ENCODE peak calls at places on chromosomes 5 and 9, in seven cellular contexts. I is psoas muscle, N is AG04450, S is fibroblast of villous mesenchyme, U is thoracic aorta, Z is uterus, K is cardiac muscle cell. A is an unnamed sample.

GRCh38 chr5:39169081-39169480 is 50.3 kb downstream of the FYB1 start:
- DNase-seq in I (no peak), N (peak; percentile 58), S (peak; percentile 79), U (no peak), Z (no peak), K (no peak), A (peak; percentile 79)

GRCh38 chr5:75510417-75510835 is 1.0 kb downstream of the CERT1 start:
- DNase-seq in I (peak; percentile 60), N (no peak), S (peak; percentile 46), U (no peak), Z (no peak), K (peak; percentile 60), A (peak; percentile 29)

GRCh38 chr5:147920420-147921030 is 14.2 kb upstream of the C5orf46 start:
- DNase-seq in I (no peak), N (no peak), S (no peak), U (no peak), Z (no peak), K (no peak), A (no peak)

GRCh38 chr5:98927242-98927987 is 1.4 kb downstream of the CHD1 start:
- DNase-seq in I (no peak), N (peak; percentile 36), S (peak; percentile 81), U (no peak), Z (peak; percentile 47), K (peak; percentile 55), A (peak; percentile 34)

GRCh38 chr5:176405656-176406435 is 10.5 kb downstream of the CLTB start:
- DNase-seq in I (no peak), N (no peak), S (no peak), U (no peak), Z (no peak), K (no peak), A (no peak)

GRCh38 chr5:24491482-24491881 is 153.3 kb downstream of the CDH10 start:
- DNase-seq in I (no peak), N (no peak), S (no peak), U (no peak), Z (no peak), K (no peak), A (no peak)

GRCh38 chr9:33165263-33166151 is 1.6 kb downstream of the B4GALT1 start:
- DNase-seq in I (no peak), N (no peak), S (peak; percentile 99), U (no peak), Z (peak; percentile 57), K (peak; percentile 45), A (peak; percentile 89)

GRCh38 chr5:175689147-175689991 is 31.5 kb downstream of the HRH2 start:
- DNase-seq in I (peak; percentile 58), N (no peak), S (peak; percentile 3), U (peak; percentile 71), Z (no peak), K (no peak), A (peak; percentile 5)

GRCh38 chr5:17105744-17106450 is 111.5 kb upstream of the BASP1 start:
- DNase-seq in I (no peak), N (peak; percentile 46), S (no peak), U (no peak), Z (no peak), K (no peak), A (peak; percentile 94)

GRCh38 chr5:169980418-169981053 is at the start of gene INSYN2B:
- DNase-seq in I (peak; percentile 18), N (peak; percentile 71), S (peak; percentile 89), U (no peak), Z (peak; percentile 54), K (peak; percentile 90), A (peak; percentile 78)

GRCh38 chr5:145925353-145925752 is 11.0 kb upstream of the SH3RF2 start:
- DNase-seq in I (no peak), N (peak; percentile 51), S (peak; percentile 90), U (no peak), Z (no peak), K (peak; percentile 42), A (peak; percentile 80)

GRCh38 chr5:171630047-171630669 is 155.5 kb upstream of the SMIM23 start:
- DNase-seq in I (peak; percentile 50), N (peak; percentile 11), S (peak; percentile 51), U (no peak), Z (peak; percentile 50), K (peak; percentile 86), A (peak; percentile 72)

GRCh38 chr5:131528682-131529081 is 106.3 kb downstream of the RAPGEF6 start:
- DNase-seq in I (no peak), N (no peak), S (no peak), U (no peak), Z (no peak), K (no peak), A (no peak)

GRCh38 chr9:136305822-136306690 is 2.2 kb upstream of the CCDC187 start:
- DNase-seq in I (no peak), N (no peak), S (no peak), U (no peak), Z (no peak), K (no peak), A (no peak)

GRCh38 chr9:6783753-6784152 is 26.0 kb downstream of the KDM4C start:
- DNase-seq in I (no peak), N (no peak), S (no peak), U (no peak), Z (no peak), K (no peak), A (no peak)

GRCh38 chr9:109072810-109073435 is 46.8 kb downstream of the TMEM245 start:
- DNase-seq in I (no peak), N (no peak), S (peak; percentile 40), U (no peak), Z (no peak), K (no peak), A (no peak)

GRCh38 chr5:52948418-52949076 is 40.6 kb upstream of the ITGA2 start:
- DNase-seq in I (peak; percentile 17), N (peak; percentile 69), S (peak; percentile 86), U (no peak), Z (peak; percentile 47), K (peak; percentile 79), A (peak; percentile 82)

GRCh38 chr9:115194216-115194615 is 76.3 kb upstream of the TNC start:
- DNase-seq in I (no peak), N (no peak), S (no peak), U (no peak), Z (no peak), K (no peak), A (no peak)

GRCh38 chr5:138898742-138899141 is 23.6 kb upstream of the LRRTM2 start:
- DNase-seq in I (no peak), N (no peak), S (no peak), U (no peak), Z (no peak), K (no peak), A (no peak)

GRCh38 chr9:125189011-125189360 is 617 bp downstream of the PPP6C start:
- DNase-seq in I (peak; percentile 33), N (no peak), S (no peak), U (no peak), Z (no peak), K (peak; percentile 42), A (peak; percentile 16)

GRCh38 chr5:40437452-40437861 is 242.3 kb upstream of the PTGER4 start:
- DNase-seq in I (no peak), N (no peak), S (peak; percentile 58), U (no peak), Z (no peak), K (no peak), A (peak; percentile 86)

GRCh38 chr5:159051431-159052281 is 48.1 kb downstream of the EBF1 start:
- DNase-seq in I (peak; percentile 52), N (no peak), S (peak; percentile 39), U (no peak), Z (peak; percentile 48), K (peak; percentile 76), A (no peak)

GRCh38 chr5:103305829-103306228 is 47.3 kb downstream of the MACIR start:
- DNase-seq in I (no peak), N (no peak), S (no peak), U (no peak), Z (no peak), K (no peak), A (no peak)

GRCh38 chr9:20622330-20623020 is at the start of gene MLLT3:
- DNase-seq in I (peak; percentile 97), N (peak; percentile 91), S (peak; percentile 96), U (peak; percentile 77), Z (peak; percentile 97), K (peak; percentile 96), A (peak; percentile 99)

GRCh38 chr9:20624201-20625002 is 2.1 kb upstream of the MLLT3 start:
- DNase-seq in I (peak; percentile 37), N (no peak), S (peak; percentile 82), U (no peak), Z (peak; percentile 45), K (peak; percentile 84), A (peak; percentile 88)

GRCh38 chr9:20623748-20624124 is 1.4 kb upstream of the MLLT3 start:
- DNase-seq in I (no peak), N (no peak), S (no peak), U (no peak), Z (no peak), K (no peak), A (no peak)

GRCh38 chr9:20621553-20622329 is 558 bp downstream of the MLLT3 start:
- DNase-seq in I (peak; percentile 75), N (no peak), S (peak; percentile 71), U (no peak), Z (peak; percentile 76), K (peak; percentile 73), A (peak; percentile 74)

GRCh38 chr9:20623021-20623747 is 885 bp upstream of the MLLT3 start:
- DNase-seq in I (peak; percentile 33), N (no peak), S (no peak), U (no peak), Z (no peak), K (peak; percentile 50), A (no peak)
- TF ChIP-seq CTCF in I (no peak), N (no peak), S (no peak), U (no peak), Z (no peak), K (no peak), A (no peak)

GRCh38 chr5:1387059-1387755 is 42.3 kb upstream of the CLPTM1L start:
- DNase-seq in I (no peak), N (no peak), S (no peak), U (no peak), Z (no peak), K (no peak), A (no peak)
- H3K4me3 ChIP-seq in I (no peak overlapping the region), N (no peak overlapping the region), S (no peak overlapping the region), U (no peak overlapping the region), Z (no peak overlapping the region), K (no peak overlapping the region), A (no peak overlapping the region)

GRCh38 chr5:178162481-178162880 is 8.8 kb upstream of the NHP2 start:
- DNase-seq in I (no peak), N (no peak), S (no peak), U (no peak), Z (no peak), K (no peak), A (no peak)

GRCh38 chr5:178160176-178160575 is 6.5 kb upstream of the NHP2 start:
- DNase-seq in I (no peak), N (no peak), S (no peak), U (no peak), Z (no peak), K (no peak), A (no peak)

GRCh38 chr5:178165585-178165984 is 11.9 kb upstream of the NHP2 start:
- DNase-seq in I (no peak), N (no peak), S (no peak), U (no peak), Z (no peak), K (no peak), A (no peak)

GRCh38 chr5:178163772-178164735 is 10.4 kb upstream of the NHP2 start:
- DNase-seq in I (peak; percentile 85), N (no peak), S (peak; percentile 62), U (peak; percentile 54), Z (peak; percentile 85), K (peak; percentile 86), A (peak; percentile 87)
- TF ChIP-seq CTCF in I (peak; percentile 99), N (peak; percentile 99), S (peak; percentile 99), U (peak; percentile 99), Z (peak; percentile 99), K (peak; percentile 99), A (peak; percentile 97)

GRCh38 chr5:168290902-168291280 is 554 bp upstream of the WWC1 start:
- DNase-seq in I (no peak), N (no peak), S (no peak), U (no peak), Z (no peak), K (no peak), A (no peak)
- H3K4me3 ChIP-seq in I (no peak overlapping the region), N (peak overlapping the region; percentile 71), S (peak overlapping the region; percentile 46), U (no peak overlapping the region), Z (no peak overlapping the region), K (peak overlapping the region; percentile 64), A (peak overlapping the region; percentile 52)